ENCODE peak calls at places on chromosomes 4 and X, in nine cellular contexts. F is fibroblast of lung; H is naive thymus-derived CD4-positive, alpha-beta T cell; C is breast epithelium; R is tibial nerve; K is uterus; T is sigmoid colon; Z is upper lobe of left lung; Q is neuronal stem cell. A is an unnamed sample.

GRCh38 chr4:6126971-6127745 is 73.2 kb downstream of the JAKMIP1 start:
- DNase-seq in F (no peak), H (no peak), C (no peak), R (no peak), K (no peak), T (peak; percentile 28), Z (no peak), Q (no peak), A (no peak)

GRCh38 chr4:158094413-158095110 is 78.3 kb downstream of the GASK1B start:
- DNase-seq in F (peak; percentile 96), H (no peak), C (peak; percentile 67), R (no peak), K (peak; percentile 57), T (no peak), Z (no peak), Q (no peak), A (no peak)

GRCh38 chrX:136667446-136668168 is 19.6 kb downstream of the CD40LG start:
- DNase-seq in F (no peak), H (no peak), C (peak; percentile 28), R (no peak), K (no peak), T (no peak), Z (no peak), Q (no peak), A (no peak)

GRCh38 chr4:138978600-138978999 is 37.0 kb upstream of the NOCT start:
- DNase-seq in F (no peak), H (no peak), C (no peak), R (no peak), K (no peak), T (no peak), Z (no peak), Q (no peak), A (no peak)

GRCh38 chr4:109998867-109999303 is 86.2 kb downstream of the EGF start:
- DNase-seq in F (peak; percentile 41), H (peak; percentile 56), C (no peak), R (peak; percentile 66), K (no peak), T (no peak), Z (no peak), Q (peak; percentile 64), A (no peak)

GRCh38 chr4:138259801-138260200 is 17.7 kb upstream of the SLC7A11 start:
- DNase-seq in F (peak; percentile 82), H (no peak), C (no peak), R (no peak), K (no peak), T (no peak), Z (no peak), Q (no peak), A (no peak)

GRCh38 chrX:29826651-29827206 is 388.6 kb upstream of the MAGEB2 start:
- DNase-seq in F (peak; percentile 85), H (no peak), C (no peak), R (no peak), K (no peak), T (no peak), Z (no peak), Q (no peak), A (no peak)

GRCh38 chr4:143097751-143098150 is 87.0 kb upstream of the USP38 start:
- DNase-seq in F (no peak), H (no peak), C (no peak), R (no peak), K (no peak), T (no peak), Z (peak; percentile 47), Q (no peak), A (no peak)

GRCh38 chrX:31670245-31670644 is 598.4 kb upstream of the FTHL17 start:
- DNase-seq in F (no peak), H (no peak), C (no peak), R (no peak), K (no peak), T (no peak), Z (no peak), Q (no peak), A (no peak)

GRCh38 chr4:78543424-78544238 is 7.9 kb upstream of the ANXA3 start:
- DNase-seq in F (peak; percentile 39), H (no peak), C (no peak), R (no peak), K (no peak), T (no peak), Z (no peak), Q (no peak), A (no peak)

GRCh38 chr4:152255437-152255836 is 280.5 kb downstream of the FBXW7 start:
- DNase-seq in F (peak; percentile 44), H (peak; percentile 51), C (no peak), R (no peak), K (no peak), T (no peak), Z (peak; percentile 42), Q (no peak), A (no peak)

GRCh38 chr4:7160951-7161440 is 31.3 kb upstream of the SORCS2 start:
- DNase-seq in F (no peak), H (no peak), C (no peak), R (no peak), K (peak; percentile 11), T (peak; percentile 39), Z (no peak), Q (no peak), A (no peak)

GRCh38 chr4:40132816-40133215 is 64.0 kb upstream of the RHOH start:
- DNase-seq in F (no peak), H (no peak), C (no peak), R (no peak), K (no peak), T (no peak), Z (no peak), Q (no peak), A (no peak)

GRCh38 chr4:25098964-25099843 is 61.0 kb downstream of the SEPSECS start:
- DNase-seq in F (peak; percentile 74), H (no peak), C (no peak), R (peak; percentile 27), K (peak; percentile 87), T (no peak), Z (peak; percentile 30), Q (no peak), A (peak; percentile 80)

GRCh38 chr4:15653430-15653829 is 1.7 kb downstream of the FBXL5 start:
- DNase-seq in F (no peak), H (no peak), C (no peak), R (no peak), K (no peak), T (no peak), Z (no peak), Q (no peak), A (no peak)

GRCh38 chr4:41977709-41978108 is 3.8 kb upstream of the DCAF4L1 start:
- DNase-seq in F (peak; percentile 48), H (no peak), C (no peak), R (no peak), K (no peak), T (no peak), Z (no peak), Q (no peak), A (no peak)

GRCh38 chr4:140157341-140157740 is 3.4 kb upstream of the MAML3 start:
- DNase-seq in F (no peak), H (no peak), C (peak; percentile 45), R (no peak), K (no peak), T (no peak), Z (no peak), Q (no peak), A (no peak)

DNA sequence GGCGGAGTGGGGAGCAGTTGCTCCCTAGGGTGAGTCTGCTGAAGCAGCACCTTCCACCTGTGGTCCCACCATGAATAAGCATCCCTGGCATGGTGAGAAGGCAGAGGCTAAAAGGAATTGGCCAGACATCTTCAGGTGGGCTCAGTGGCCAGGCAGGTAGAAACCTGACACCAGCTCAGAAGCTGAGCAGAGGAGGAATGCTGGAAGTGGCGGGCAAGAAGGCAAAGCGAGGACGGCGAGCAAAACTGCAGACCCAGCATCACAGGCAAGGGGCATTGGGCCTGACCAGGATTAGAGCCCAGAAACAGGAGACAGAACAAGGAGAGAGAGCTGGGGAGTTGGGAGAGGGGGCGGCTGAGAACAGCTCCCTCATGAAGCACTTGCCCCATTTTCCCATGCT is 25.3 kb downstream of the TSC22D3 start:
- DNase-seq in F (no peak), H (no peak), C (no peak), R (no peak), K (no peak), T (no peak), Z (no peak), Q (no peak), A (no peak)
- H3K27ac ChIP-seq in F (no peak overlapping the region), H (no peak overlapping the region), C (peak overlapping the region; percentile 26), R (no peak overlapping the region), K (no peak overlapping the region), T (no peak overlapping the region), Z (no peak overlapping the region), Q (no peak overlapping the region), A (peak overlapping the region; percentile 79)

DNA sequence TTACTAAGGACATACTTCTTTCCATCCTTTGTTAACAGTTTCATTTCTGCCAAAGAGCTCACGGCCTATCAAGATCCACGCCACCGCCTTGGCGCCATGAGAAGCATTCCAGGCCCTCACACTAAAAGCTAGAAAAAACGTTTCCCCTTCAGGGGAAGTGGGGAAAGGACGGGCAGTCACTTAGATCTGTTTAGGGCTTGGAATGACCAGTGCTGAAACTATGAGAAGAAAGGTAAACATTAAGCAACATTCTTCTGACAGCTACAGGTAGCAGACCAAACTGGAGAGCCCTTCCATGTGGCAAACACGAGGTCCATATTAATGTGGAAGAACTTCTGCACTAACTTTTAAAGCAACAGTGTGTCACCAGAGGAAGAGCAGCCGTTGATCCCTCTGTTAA is 146.7 kb downstream of the SH3KBP1 start:
- DNase-seq in F (no peak), H (no peak), C (no peak), R (no peak), K (no peak), T (no peak), Z (peak; percentile 55), Q (no peak), A (no peak)
- H3K4me1 ChIP-seq in F (no peaks in the 10 kb centered on the region), H (peaks cover 63% of the 10 kb centered on the region), C (no peaks in the 10 kb centered on the region), R (peaks cover 11% of the 10 kb centered on the region), K (no peaks in the 10 kb centered on the region), T (no peaks in the 10 kb centered on the region), Z (peaks cover 13% of the 10 kb centered on the region), Q (peaks cover 2% of the 10 kb centered on the region), A (no peaks in the 10 kb centered on the region)

GRCh38 chr4:141636077-141636770 is at the start of gene IL15:
- DNase-seq in F (peak; percentile 61), H (peak; percentile 4), C (peak; percentile 27), R (peak; percentile 27), K (peak; percentile 47), T (peak; percentile 79), Z (peak; percentile 81), Q (peak; percentile 30), A (peak; percentile 68)
- H3K27ac ChIP-seq in F (peak within 1 kb of the TSS; percentile 86), H (peak within 1 kb of the TSS; percentile 40), C (peak within 1 kb of the TSS; percentile 87), R (peak within 1 kb of the TSS; percentile 85), K (peak within 1 kb of the TSS; percentile 69), T (peak within 1 kb of the TSS; percentile 82), Z (peak within 1 kb of the TSS; percentile 78), Q (no peak within 1 kb of the TSS), A (peak within 1 kb of the TSS; percentile 88)

GRCh38 chr4:101183224-101183623 is 164.1 kb downstream of the PPP3CA start:
- DNase-seq in F (no peak), H (no peak), C (no peak), R (no peak), K (no peak), T (no peak), Z (no peak), Q (no peak), A (no peak)
- H3K4me1 ChIP-seq in F (peaks cover 2% of the 10 kb centered on the region), H (no peaks in the 10 kb centered on the region), C (no peaks in the 10 kb centered on the region), R (peaks cover 32% of the 10 kb centered on the region), K (no peaks in the 10 kb centered on the region), T (no peaks in the 10 kb centered on the region), Z (no peaks in the 10 kb centered on the region), Q (peaks cover 2% of the 10 kb centered on the region), A (no peaks in the 10 kb centered on the region)